ENCODE peak calls at places on chromosomes 1 and 21, in ten cellular contexts. U is fibroblast of pulmonary artery; S is AG09319; Q is IMR-90; P is AG04450; Z is heart left ventricle; N is prostate gland; B is Calu3; F is CD4-positive, alpha-beta T cell; E is CD8-positive, alpha-beta T cell. J is an unnamed sample.

GRCh38 chr1:221511797-221512196 is 230.1 kb downstream of the DUSP10 start:
- DNase-seq in U (no peak), S (no peak), Q (no peak), P (no peak), Z (no peak), N (no peak), B (no peak), F (no peak), E (no peak), J (no peak)

GRCh38 chr1:43307458-43308158 is 6.8 kb downstream of the TIE1 start:
- DNase-seq in U (no peak), S (no peak), Q (no peak), P (no peak), Z (no peak), N (no peak), B (no peak), F (no peak), E (no peak), J (no peak)

GRCh38 chr1:9066945-9067807 is 2.3 kb downstream of the SLC2A5 start:
- DNase-seq in U (peak; percentile 89), S (peak; percentile 72), Q (peak; percentile 91), P (peak; percentile 84), Z (peak; percentile 85), N (no peak), B (no peak), F (no peak), E (no peak), J (no peak)

GRCh38 chr1:1058921-1059493 is 15.1 kb downstream of the RNF223 start:
- DNase-seq in U (no peak), S (no peak), Q (no peak), P (no peak), Z (no peak), N (no peak), B (peak; percentile 38), F (no peak), E (no peak), J (peak; percentile 58)

GRCh38 chr21:44434936-44435635 is 20.2 kb upstream of the LRRC3 start:
- DNase-seq in U (no peak), S (no peak), Q (no peak), P (no peak), Z (no peak), N (no peak), B (no peak), F (no peak), E (no peak), J (no peak)

GRCh38 chr1:184427722-184428121 is 40.9 kb downstream of the C1orf21 start:
- DNase-seq in U (no peak), S (no peak), Q (no peak), P (no peak), Z (no peak), N (no peak), B (no peak), F (no peak), E (no peak), J (no peak)

GRCh38 chr1:71080178-71080781 is 555 bp downstream of the ZRANB2 start:
- DNase-seq in U (peak; percentile 13), S (no peak), Q (peak; percentile 7), P (no peak), Z (no peak), N (no peak), B (no peak), F (no peak), E (no peak), J (no peak)

GRCh38 chr1:210292276-210292851 is 36.3 kb upstream of the HHAT start:
- DNase-seq in U (peak; percentile 4), S (peak; percentile 25), Q (no peak), P (no peak), Z (peak; percentile 62), N (peak; percentile 72), B (peak; percentile 92), F (peak; percentile 5), E (no peak), J (peak; percentile 45)

GRCh38 chr1:187837787-187838186 is 1009.0 kb downstream of the PLA2G4A start:
- DNase-seq in U (no peak), S (no peak), Q (no peak), P (no peak), Z (no peak), N (peak; percentile 65), B (no peak), F (no peak), E (no peak), J (no peak)

GRCh38 chr1:93740601-93741031 is 59.0 kb upstream of the BCAR3 start:
- DNase-seq in U (no peak), S (peak; percentile 8), Q (peak; percentile 35), P (no peak), Z (peak; percentile 38), N (no peak), B (no peak), F (no peak), E (no peak), J (no peak)

GRCh38 chr1:221742555-221743415 is 896 bp upstream of the DUSP10 start:
- DNase-seq in U (peak; percentile 75), S (peak; percentile 43), Q (peak; percentile 65), P (no peak), Z (peak; percentile 93), N (peak; percentile 61), B (peak; percentile 96), F (peak; percentile 65), E (peak; percentile 63), J (peak; percentile 76)

GRCh38 chr21:26801524-26801923 is 43.7 kb downstream of the ADAMTS1 start:
- DNase-seq in U (peak; percentile 94), S (peak; percentile 87), Q (peak; percentile 94), P (peak; percentile 84), Z (no peak), N (no peak), B (no peak), F (no peak), E (no peak), J (no peak)

GRCh38 chr1:108643492-108644333 is 17.2 kb downstream of the HENMT1 start:
- DNase-seq in U (peak; percentile 88), S (peak; percentile 58), Q (peak; percentile 78), P (peak; percentile 62), Z (no peak), N (peak; percentile 57), B (peak; percentile 23), F (no peak), E (no peak), J (no peak)

GRCh38 chr1:106961671-106962070 is 94.8 kb upstream of the PRMT6 start:
- DNase-seq in U (no peak), S (no peak), Q (no peak), P (no peak), Z (no peak), N (no peak), B (no peak), F (no peak), E (no peak), J (no peak)

GRCh38 chr1:113479713-113480676 is 89.7 kb downstream of the MAGI3 start:
- DNase-seq in U (peak; percentile 15), S (no peak), Q (no peak), P (no peak), Z (no peak), N (no peak), B (no peak), F (no peak), E (no peak), J (no peak)

GRCh38 chr1:110089561-110090275 is 19.2 kb upstream of the ALX3 start:
- DNase-seq in U (no peak), S (no peak), Q (no peak), P (no peak), Z (no peak), N (no peak), B (no peak), F (no peak), E (no peak), J (no peak)

GRCh38 chr1:212284744-212285684 is at the start of gene PPP2R5A:
- DNase-seq in U (peak; percentile 100), S (peak; percentile 98), Q (peak; percentile 99), P (peak; percentile 99), Z (peak; percentile 100), N (peak; percentile 99), B (peak; percentile 99), F (peak; percentile 97), E (peak; percentile 98), J (peak; percentile 98)
- TF ChIP-seq CTCF in U (no peak), S (peak; percentile 3), Q (peak; percentile 3), P (peak; percentile 23), Z (no peak), N (no peak), B (no peak), F (peak; percentile 50), E (no peak), J (no peak)

GRCh38 chr1:115330480-115331013 is 7.5 kb downstream of the NGF start:
- DNase-seq in U (peak; percentile 69), S (peak; percentile 91), Q (peak; percentile 96), P (peak; percentile 91), Z (no peak), N (no peak), B (no peak), F (no peak), E (no peak), J (no peak)
- TF ChIP-seq CTCF in U (peak; percentile 20), S (peak; percentile 41), Q (peak; percentile 41), P (peak; percentile 56), Z (no peak), N (no peak), B (no peak), F (no peak), E (no peak), J (no peak)

DNA sequence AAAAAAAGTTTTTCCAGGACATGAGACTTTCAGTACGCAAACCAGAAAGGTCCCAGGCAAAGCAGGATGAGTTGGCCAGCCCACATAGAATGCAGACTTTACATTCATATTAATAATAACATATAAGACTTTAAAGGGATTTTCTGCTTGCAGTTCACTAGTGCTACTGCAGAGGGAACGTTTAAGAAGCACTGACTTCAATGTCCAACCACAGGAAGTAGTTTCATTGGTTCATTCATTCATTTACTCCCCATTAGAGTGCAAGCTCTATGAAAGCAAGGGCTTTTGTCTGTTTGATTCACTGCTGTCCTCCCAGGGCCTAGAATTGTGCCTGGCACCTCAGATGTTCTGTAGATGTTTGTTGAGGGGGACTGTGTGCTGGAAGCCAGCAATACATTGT is 11.8 kb upstream of the SERINC2 start:
- DNase-seq in U (no peak), S (no peak), Q (peak; percentile 40), P (no peak), Z (no peak), N (no peak), B (no peak), F (no peak), E (no peak), J (no peak)
- TF ChIP-seq CTCF in U (peak; percentile 5), S (no peak), Q (peak; percentile 18), P (peak; percentile 31), Z (no peak), N (no peak), B (no peak), F (no peak), E (no peak), J (no peak)

DNA sequence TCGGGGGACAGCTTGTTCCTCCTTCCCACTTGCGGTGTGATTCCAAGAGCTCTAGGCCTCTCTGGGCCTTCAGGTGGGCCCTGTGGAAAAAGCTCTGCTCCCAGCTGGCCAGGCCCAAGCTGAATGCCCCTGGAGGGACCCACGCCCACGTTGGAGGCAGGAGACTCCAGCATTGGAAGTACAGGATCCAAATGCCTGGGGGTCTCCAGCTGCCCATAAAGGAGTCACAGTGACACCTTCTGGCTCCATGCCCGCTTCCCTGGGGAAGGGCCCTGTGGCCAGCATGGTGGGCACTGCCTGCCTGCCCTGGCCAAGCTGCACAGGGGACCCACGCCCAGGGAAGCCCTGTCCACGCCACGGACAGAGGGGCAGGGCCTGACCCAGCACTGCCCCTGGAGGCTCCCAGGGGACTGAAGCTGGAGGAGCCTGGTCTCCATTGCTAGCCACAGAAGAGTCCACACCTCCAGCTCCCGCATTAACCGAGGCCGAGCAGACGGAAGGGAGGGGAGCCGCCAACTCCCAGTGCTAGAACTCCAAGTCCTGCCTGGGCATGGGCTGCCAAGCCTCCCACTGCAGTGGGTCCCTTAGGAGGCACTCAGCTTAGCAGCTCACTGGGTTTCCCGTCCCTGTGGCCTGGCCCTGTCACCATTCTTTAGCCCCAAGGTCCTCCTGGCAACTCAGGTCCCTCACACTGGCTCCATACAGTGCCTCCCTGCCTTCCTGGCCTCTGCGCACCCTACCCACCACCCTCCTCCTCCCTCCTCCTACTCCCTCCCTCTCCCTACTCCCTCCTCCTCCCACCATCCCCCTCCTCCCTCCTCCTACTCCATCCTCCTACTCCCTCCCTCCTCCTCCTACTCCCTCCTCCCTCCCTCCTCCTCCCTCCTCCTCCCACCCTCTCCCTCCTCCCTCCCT is 41.9 kb downstream of the WNT9A start:
- DNase-seq in U (no peak), S (no peak), Q (no peak), P (no peak), Z (no peak), N (no peak), B (no peak), F (no peak), E (no peak), J (no peak)
- TF ChIP-seq CTCF in U (no peak), S (no peak), Q (no peak), P (no peak), Z (no peak), N (no peak), B (no peak), F (no peak), E (no peak), J (no peak)

J was measured in endothelial cell.